ENCODE peak calls at places on chromosomes 11 and 22, in six cellular contexts. H is heart left ventricle, P is psoas muscle, V is AG04449, O is type B pancreatic cell, B is WTC11. X is an unnamed sample.

GRCh38 chr11:101346591-101346990 is 217.0 kb upstream of the PGR start:
- DNase-seq in H (no peak), P (no peak), V (peak), O (no peak), B (no peak), X (no peak)

GRCh38 chr11:2400761-2401435 is 348 bp downstream of the TSSC4 start:
- DNase-seq in H (no peak), P (no peak), V (no peak), O (no peak), B (no peak), X (no peak)

GRCh38 chr22:20520093-20520511 is 12.7 kb downstream of the MED15 start:
- DNase-seq in H (no peak), P (no peak), V (no peak), O (no peak), B (no peak), X (no peak)

GRCh38 chr11:104134760-104135159 is 29.2 kb downstream of the PDGFD start:
- DNase-seq in H (no peak), P (no peak), V (no peak), O (no peak), B (no peak), X (no peak)

GRCh38 chr22:18057568-18058209 is 20.1 kb upstream of the PEX26 start:
- DNase-seq in H (peak), P (peak), V (peak), O (no peak), B (no peak), X (no peak)

GRCh38 chr11:14422814-14423182 is 63.8 kb upstream of the RRAS2 start:
- DNase-seq in H (no peak), P (no peak), V (no peak), O (no peak), B (no peak), X (no peak)

GRCh38 chr11:117855452-117855851 is 21.0 kb downstream of the FXYD6 start:
- DNase-seq in H (peak), P (no peak), V (no peak), O (no peak), B (no peak), X (no peak)

GRCh38 chr11:61742391-61742790 is 10.0 kb upstream of the MYRF start:
- DNase-seq in H (peak), P (no peak), V (no peak), O (no peak), B (no peak), X (no peak)

GRCh38 chr22:22479999-22480532 is 28.5 kb downstream of the ZNF280B start:
- DNase-seq in H (no peak), P (no peak), V (no peak), O (no peak), B (no peak), X (no peak)

GRCh38 chr22:29080061-29080975 is 7.5 kb downstream of the KREMEN1 start:
- DNase-seq in H (peak), P (no peak), V (no peak), O (no peak), B (no peak), X (no peak)

GRCh38 chr11:76748931-76749330 is 34.2 kb upstream of the TSKU start:
- DNase-seq in H (no peak), P (no peak), V (no peak), O (no peak), B (no peak), X (no peak)

GRCh38 chr11:45142241-45142885 is 4.1 kb upstream of the PRDM11 start:
- DNase-seq in H (no peak), P (no peak), V (no peak), O (peak), B (no peak), X (no peak)

GRCh38 chr11:129969973-129970372 is 32.7 kb downstream of the PRDM10 start:
- DNase-seq in H (no peak), P (no peak), V (no peak), O (no peak), B (no peak), X (no peak)

GRCh38 chr11:34756591-34756990 is 135.7 kb downstream of the EHF start:
- DNase-seq in H (no peak), P (no peak), V (no peak), O (no peak), B (no peak), X (no peak)

GRCh38 chr11:62141111-62142042 is 17.6 kb downstream of the INCENP start:
- DNase-seq in H (no peak), P (no peak), V (no peak), O (peak), B (no peak), X (no peak)

GRCh38 chr11:22432331-22433065 is 94.3 kb downstream of the SLC17A6 start:
- DNase-seq in H (peak), P (peak), V (no peak), O (no peak), B (peak), X (no peak)

GRCh38 chr11:107695446-107695845 is 16.4 kb downstream of the SLN start:
- DNase-seq in H (no peak), P (no peak), V (no peak), O (no peak), B (no peak), X (no peak)

GRCh38 chr22:49294656-49295464 is 532.8 kb downstream of the BRD1 start:
- DNase-seq in H (no peak), P (no peak), V (no peak), O (peak), B (no peak), X (no peak)

GRCh38 chr22:27617214-27617881 is 184.2 kb downstream of the MN1 start:
- DNase-seq in H (no peak), P (no peak), V (no peak), O (no peak), B (no peak), X (no peak)

GRCh38 chr11:88474655-88475054 is 137.1 kb upstream of the CTSC start:
- DNase-seq in H (no peak), P (no peak), V (no peak), O (no peak), B (no peak), X (no peak)

GRCh38 chr22:37559901-37560681 is at the start of gene CDC42EP1:
- DNase-seq in H (peak), P (peak), V (no peak), O (no peak), B (peak), X (no peak)

GRCh38 chr11:103673773-103674172 is 362.7 kb upstream of the DDI1 start:
- DNase-seq in H (no peak), P (no peak), V (no peak), O (no peak), B (no peak), X (no peak)

GRCh38 chr11:63537293-63538101 is 889 bp downstream of the PLAAT4 start:
- DNase-seq in H (peak), P (peak), V (no peak), O (no peak), B (no peak), X (no peak)

GRCh38 chr11:47212938-47213337 is 1.8 kb upstream of the DDB2 start:
- DNase-seq in H (no peak), P (no peak), V (no peak), O (no peak), B (no peak), X (no peak)

GRCh38 chr22:17988800-17989513 is 35.4 kb downstream of the MICAL3 start:
- DNase-seq in H (no peak), P (no peak), V (no peak), O (no peak), B (no peak), X (no peak)

GRCh38 chr22:46533434-46533833 is 4.0 kb downstream of the CELSR1 start:
- DNase-seq in H (no peak), P (no peak), V (no peak), O (no peak), B (peak), X (no peak)

GRCh38 chr22:50434849-50435700 is 39.8 kb downstream of the SBF1 start:
- DNase-seq in H (no peak), P (peak), V (no peak), O (no peak), B (no peak), X (no peak)
- TF ChIP-seq CTCF in H (no peak), P (no peak), V (no peak), O (no peak), B (no peak), X (no peak)

GRCh38 chr22:43148581-43148980 is 2.8 kb upstream of the TSPO start:
- DNase-seq in H (peak), P (no peak), V (no peak), O (no peak), B (no peak), X (no peak)
- TF ChIP-seq CTCF in H (no peak), P (no peak), V (no peak), O (no peak), B (no peak), X (no peak)

DNA sequence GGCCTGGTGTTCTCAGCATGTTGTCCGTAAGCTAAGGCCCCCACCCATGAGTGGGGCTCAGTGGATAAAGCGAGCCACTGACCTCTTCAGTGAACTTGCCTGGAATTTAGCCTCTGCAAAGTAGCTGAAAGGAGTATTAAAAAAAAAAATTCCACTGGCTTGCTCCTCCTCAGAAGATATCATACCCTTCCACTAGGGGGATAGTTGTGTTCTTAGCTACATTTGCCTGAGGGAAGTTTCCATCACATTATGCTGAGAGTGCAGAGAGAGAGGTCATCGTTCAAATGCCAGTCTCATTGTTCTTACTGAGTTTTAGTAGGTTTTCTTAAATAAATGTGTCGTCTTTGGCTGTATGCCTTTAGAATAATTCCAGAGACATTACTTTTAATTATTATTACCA is 879.7 kb downstream of the JRKL start:
- DNase-seq in H (no peak), P (no peak), V (no peak), O (no peak), B (no peak), X (no peak)
- TF ChIP-seq CTCF in H (no peak), P (peak), V (no peak), O (peak), B (peak), X (no peak)

GRCh38 chr22:39197578-39197977 is 45.1 kb upstream of the CBX7 start:
- DNase-seq in H (no peak), P (no peak), V (no peak), O (no peak), B (no peak), X (no peak)

GRCh38 chr22:39188809-39189208 is 36.3 kb upstream of the CBX7 start:
- DNase-seq in H (no peak), P (no peak), V (no peak), O (no peak), B (no peak), X (no peak)

DNA sequence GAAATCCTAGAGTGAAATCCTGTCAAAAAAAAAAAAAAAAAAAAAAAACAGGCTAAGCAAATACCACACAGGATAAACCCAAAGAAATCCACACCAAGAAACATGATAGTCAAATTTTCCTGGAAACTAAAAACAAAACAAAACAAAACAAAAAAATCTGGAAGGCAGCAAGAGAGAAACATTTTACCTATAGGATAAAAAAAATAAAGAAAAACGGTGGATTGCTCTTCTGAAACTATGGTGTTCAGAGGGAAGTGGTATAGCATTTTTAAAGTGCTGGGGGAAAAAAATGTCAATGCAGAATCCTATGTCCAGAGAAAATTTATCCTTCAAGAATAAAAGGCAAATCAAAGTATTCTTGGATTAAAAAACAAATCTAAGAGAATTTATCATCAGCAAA is 41.6 kb upstream of the CBX7 start:
- DNase-seq in H (no peak), P (no peak), V (no peak), O (no peak), B (no peak), X (no peak)
- TF ChIP-seq CTCF in H (no peak), P (no peak), V (no peak), O (no peak), B (no peak), X (no peak)